ENCODE peak calls at places on chromosomes 12 and 14, in six cellular contexts. E, V, N, U, L and G are unnamed samples.

GRCh38 chr12:84058136-84058535 is 854.5 kb downstream of the SLC6A15 start:
- DNase-seq in E (no peak), V (no peak), N (no peak), U (no peak), L (no peak), G (no peak)

GRCh38 chr14:101078105-101078891 is 174.8 kb upstream of the RTL1 start:
- DNase-seq in E (no peak), V (no peak), N (no peak), U (no peak), L (no peak), G (no peak)

GRCh38 chr14:103243764-103244737 is 90.0 kb upstream of the EIF5 start:
- DNase-seq in E (no peak), V (peak), N (no peak), U (no peak), L (no peak), G (no peak)

GRCh38 chr12:65935906-65936528 is 111.7 kb downstream of the HMGA2 start:
- DNase-seq in E (no peak), V (no peak), N (no peak), U (no peak), L (no peak), G (no peak)

GRCh38 chr12:79933580-79934264 is 1.2 kb downstream of the PPP1R12A start:
- DNase-seq in E (no peak), V (no peak), N (no peak), U (no peak), L (no peak), G (no peak)

GRCh38 chr12:34395056-34396005 is 373.0 kb downstream of the ALG10 start:
- DNase-seq in E (no peak), V (peak), N (no peak), U (no peak), L (peak), G (no peak)

GRCh38 chr12:82124711-82125110 is 233.5 kb downstream of the CCDC59 start:
- DNase-seq in E (no peak), V (no peak), N (no peak), U (no peak), L (no peak), G (no peak)

GRCh38 chr12:50147281-50147680 is 19.9 kb downstream of the CERS5 start:
- DNase-seq in E (no peak), V (no peak), N (no peak), U (no peak), L (no peak), G (no peak)

GRCh38 chr14:85934886-85935254 is 404.9 kb downstream of the FLRT2 start:
- DNase-seq in E (peak), V (no peak), N (no peak), U (no peak), L (no peak), G (no peak)

GRCh38 chr12:79690156-79690605 is 583 bp downstream of the PAWR start:
- DNase-seq in E (no peak), V (peak), N (no peak), U (no peak), L (no peak), G (no peak)

GRCh38 chr12:105977256-105978051 is 161.3 kb downstream of the NUAK1 start:
- DNase-seq in E (no peak), V (no peak), N (no peak), U (no peak), L (no peak), G (no peak)

GRCh38 chr14:54599932-54600331 is 33.0 kb downstream of the SAMD4A start:
- DNase-seq in E (no peak), V (no peak), N (no peak), U (no peak), L (no peak), G (no peak)

GRCh38 chr14:66082009-66082408 is 404.2 kb upstream of the CCDC196 start:
- DNase-seq in E (no peak), V (no peak), N (no peak), U (no peak), L (no peak), G (no peak)

GRCh38 chr12:6380141-6381121 is 3.5 kb upstream of the LTBR start:
- DNase-seq in E (no peak), V (no peak), N (no peak), U (no peak), L (no peak), G (no peak)

GRCh38 chr12:111435661-111436201 is 30.0 kb downstream of the SH2B3 start:
- DNase-seq in E (no peak), V (no peak), N (no peak), U (no peak), L (no peak), G (peak)

GRCh38 chr12:105462841-105463240 is 132.3 kb downstream of the C12orf75 start:
- DNase-seq in E (no peak), V (no peak), N (no peak), U (no peak), L (no peak), G (no peak)

GRCh38 chr12:93773122-93773871 is 96.1 kb downstream of the CRADD start:
- DNase-seq in E (peak), V (no peak), N (no peak), U (no peak), L (no peak), G (no peak)

GRCh38 chr12:68011882-68012207 is 22.6 kb downstream of the IFNG-AS1 start:
- DNase-seq in E (no peak), V (no peak), N (no peak), U (no peak), L (no peak), G (no peak)

GRCh38 chr14:104800600-104801283 is at the start of gene ZBTB42:
- DNase-seq in E (no peak), V (peak), N (peak), U (peak), L (no peak), G (peak)

GRCh38 chr12:46494424-46494823 is 121.9 kb upstream of the SLC38A2 start:
- DNase-seq in E (no peak), V (no peak), N (no peak), U (no peak), L (no peak), G (no peak)